ENCODE peak calls at places on chromosome 2, in five cellular contexts. M, K, G, U and F are unnamed samples. For H3K4me1, the result is how much of the 10 kb centered on the place peaks cover.

GRCh38 chr2:237315170-237315880 is 98.6 kb downstream of the COL6A3 start:
- DNase-seq in M (peak), K (peak), G (no peak), U (no peak), F (peak)

GRCh38 chr2:32572737-32573136 is 55.1 kb upstream of the TTC27 start:
- DNase-seq in M (no peak), K (no peak), G (no peak), U (no peak), F (no peak)

GRCh38 chr2:3608373-3609278 is 13.7 kb downstream of the COLEC11 start:
- DNase-seq in M (peak), K (peak), G (peak), U (no peak), F (no peak)

GRCh38 chr2:114754907-114755563 is 312.6 kb downstream of the DPP10 start:
- DNase-seq in M (no peak), K (no peak), G (no peak), U (no peak), F (no peak)

GRCh38 chr2:2331905-2332280 is 818 bp upstream of the MYT1L start:
- DNase-seq in M (no peak), K (no peak), G (no peak), U (no peak), F (no peak)

GRCh38 chr2:197255550-197255949 is 55.0 kb downstream of the ANKRD44 start:
- DNase-seq in M (peak), K (peak), G (peak), U (peak), F (peak)

GRCh38 chr2:65375723-65376122 is 56.7 kb downstream of the SPRED2 start:
- DNase-seq in M (no peak), K (no peak), G (no peak), U (no peak), F (no peak)

GRCh38 chr2:43158259-43158880 is 68.0 kb downstream of the ZFP36L2 start:
- DNase-seq in M (peak), K (peak), G (peak), U (no peak), F (peak)

GRCh38 chr2:54599914-54600313 is 123.5 kb upstream of the EML6 start:
- DNase-seq in M (peak), K (peak), G (no peak), U (no peak), F (peak)

GRCh38 chr2:69943000-69943840 is 18.2 kb downstream of the ASPRV1 start:
- DNase-seq in M (no peak), K (no peak), G (no peak), U (no peak), F (no peak)

GRCh38 chr2:46082531-46083485 is 214.4 kb upstream of the EPAS1 start:
- DNase-seq in M (no peak), K (no peak), G (no peak), U (no peak), F (peak)

GRCh38 chr2:46091961-46092667 is 205.1 kb upstream of the EPAS1 start:
- DNase-seq in M (no peak), K (no peak), G (no peak), U (no peak), F (no peak)

GRCh38 chr2:46091004-46091403 is 206.2 kb upstream of the EPAS1 start:
- DNase-seq in M (no peak), K (no peak), G (no peak), U (no peak), F (no peak)

GRCh38 chr2:46087492-46087891 is 209.7 kb upstream of the EPAS1 start:
- DNase-seq in M (no peak), K (no peak), G (no peak), U (no peak), F (no peak)

GRCh38 chr2:46086578-46087070 is 210.6 kb upstream of the EPAS1 start:
- DNase-seq in M (no peak), K (no peak), G (no peak), U (no peak), F (no peak)
- H3K27ac ChIP-seq in M (no peak), K (peak), G (peak), U (no peak), F (peak)

DNA sequence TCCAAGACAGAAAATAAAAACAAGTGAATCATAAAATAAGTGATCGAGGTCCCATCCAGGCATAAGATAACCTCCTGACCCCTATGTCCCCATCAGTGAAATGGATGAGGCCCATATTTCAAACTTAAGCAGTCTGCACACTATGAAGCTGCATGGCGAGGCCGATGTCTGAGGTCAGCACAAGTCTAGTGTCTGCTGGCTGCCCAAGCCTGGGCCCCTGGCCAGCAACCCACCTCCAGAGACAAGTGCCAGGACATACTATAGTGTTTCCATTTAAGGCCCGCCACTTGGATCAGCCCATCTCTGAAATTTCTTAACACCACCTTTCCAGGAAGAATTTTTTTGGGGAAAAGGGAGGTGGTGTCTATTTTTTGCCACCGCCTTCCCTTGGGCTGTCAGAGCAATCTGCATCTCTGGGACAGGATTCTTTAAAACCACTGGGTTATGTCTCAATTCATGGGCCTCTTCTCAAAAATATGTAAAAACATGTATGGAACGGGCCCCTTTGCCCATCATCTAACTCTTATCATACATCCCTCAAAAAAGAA is 1.8 kb downstream of the ACVR1 start:
- DNase-seq in M (no peak), K (no peak), G (peak), U (no peak), F (peak)
- H3K4me3 ChIP-seq in M (peak), K (peak), G (peak), U (no peak), F (peak)

GRCh38 chr2:127628767-127629614 is 17.0 kb upstream of the GPR17 start:
- DNase-seq in M (no peak), K (no peak), G (peak), U (no peak), F (peak)
- H3K4me1 ChIP-seq in M (under half), K (under half), G (under half), U (under half), F (under half)

GRCh38 chr2:184004945-184005672 is 593.2 kb upstream of the ZNF804A start:
- DNase-seq in M (no peak), K (no peak), G (no peak), U (no peak), F (no peak)

GRCh38 chr2:184006998-184007397 is 591.3 kb upstream of the ZNF804A start:
- DNase-seq in M (no peak), K (no peak), G (no peak), U (no peak), F (no peak)

GRCh38 chr2:183998797-183999190 is 599.5 kb upstream of the ZNF804A start:
- DNase-seq in M (no peak), K (no peak), G (no peak), U (no peak), F (no peak)

DNA sequence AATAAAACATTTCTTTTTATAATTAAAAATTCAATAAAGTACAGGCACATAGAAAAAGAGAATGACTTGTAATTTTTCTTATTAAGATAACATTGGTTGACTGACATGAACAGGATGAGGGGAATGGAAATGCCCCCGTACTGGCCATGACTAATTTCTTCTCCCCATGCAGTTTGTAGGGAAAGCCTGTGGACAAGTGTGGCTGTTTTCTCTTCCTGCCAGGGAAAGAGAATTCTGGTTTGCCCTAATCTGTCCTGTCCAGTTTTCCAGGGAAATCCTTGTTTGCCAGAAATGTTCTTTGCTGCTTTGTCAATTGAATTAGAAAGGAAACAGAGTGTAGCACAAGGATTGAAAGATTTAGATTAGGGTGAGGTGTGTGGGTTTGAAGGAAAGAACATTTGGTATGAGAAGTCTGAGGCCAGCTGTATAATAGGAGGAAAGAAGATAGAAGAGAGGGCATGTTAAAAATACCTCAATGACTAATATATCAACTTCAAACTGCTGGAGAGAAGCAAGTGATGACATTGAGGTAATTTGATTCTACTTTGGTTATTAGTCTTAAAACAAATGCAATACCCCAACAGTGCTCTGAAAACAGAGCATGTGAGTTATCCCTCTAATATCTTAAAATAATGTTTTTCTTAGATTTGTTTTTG is 593.9 kb upstream of the ZNF804A start:
- DNase-seq in M (no peak), K (no peak), G (no peak), U (no peak), F (no peak)
- H3K27ac ChIP-seq in M (no peak), K (no peak), G (no peak), U (no peak), F (no peak)

DNA sequence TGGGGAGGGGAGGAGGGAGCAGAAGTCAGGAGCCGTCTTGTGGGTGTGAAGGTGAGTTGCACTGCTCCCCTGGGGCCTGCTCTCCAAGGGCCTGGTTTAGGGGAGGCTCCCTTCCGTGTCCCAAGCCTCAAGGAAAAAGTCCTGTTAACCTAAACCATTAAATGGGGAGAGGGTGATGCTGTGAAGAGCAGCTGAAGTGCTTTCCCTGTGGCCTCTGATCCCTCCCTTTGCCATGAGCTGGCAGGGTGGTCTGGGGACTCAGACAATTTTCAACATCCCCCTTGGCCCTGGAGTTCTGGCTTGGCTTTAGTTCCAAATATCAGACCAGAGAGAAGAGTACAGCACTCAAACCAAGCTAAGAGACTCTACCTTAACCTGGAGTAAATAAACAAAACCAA is 692 bp upstream of the POMC start:
- DNase-seq in M (no peak), K (no peak), G (no peak), U (no peak), F (no peak)
- H3K4me3 ChIP-seq in M (no peak), K (no peak), G (peak), U (no peak), F (no peak)